ENCODE peak calls at places on chromosomes 5 and 9, in four cellular contexts. B, V, I and P are unnamed samples.
A peak's percentile ranks its signal among the peaks of the same experiment; 100 is the strongest.

GRCh38 chr5:126354012-126354856 is 69.0 kb upstream of the GRAMD2B start:
- DNase-seq in V (peak; percentile 47), B (peak; percentile 51), I (peak; percentile 45), P (no peak)

GRCh38 chr5:61053937-61054336 is 108.3 kb downstream of the SMIM15 start:
- DNase-seq in B (no peak), V (no peak), I (no peak), P (no peak)

GRCh38 chr9:82035332-82035731 is 46.8 kb downstream of the SPATA31D1 start:
- DNase-seq in V (no peak), B (no peak), I (no peak), P (no peak)

GRCh38 chr5:159338143-159338542 is 7.9 kb upstream of the IL12B start:
- DNase-seq in B (peak; percentile 11), V (no peak), I (no peak), P (no peak)

GRCh38 chr9:131292937-131293336 is 3.4 kb downstream of the PLPP7 start:
- DNase-seq in I (no peak), B (no peak), V (no peak), P (no peak)

GRCh38 chr5:132264546-132265335 is 7.2 kb downstream of the PDLIM4 start:
- DNase-seq in V (no peak), I (no peak), B (no peak), P (no peak)

GRCh38 chr9:94746541-94747505 is 20.3 kb downstream of the AOPEP start:
- DNase-seq in V (peak; percentile 95), B (no peak), I (no peak), P (no peak)

GRCh38 chr5:100643473-100643872 is 108.3 kb downstream of the FAM174A start:
- DNase-seq in B (no peak), I (no peak), V (peak; percentile 23), P (no peak)

GRCh38 chr9:16442622-16443021 is 427.8 kb downstream of the BNC2 start:
- DNase-seq in I (peak; percentile 23), V (peak; percentile 56), B (no peak), P (no peak)

GRCh38 chr9:3825724-3826123 is 299.9 kb upstream of the RFX3 start:
- DNase-seq in B (no peak), I (no peak), V (peak; percentile 22), P (no peak)

GRCh38 chr5:86757824-86758223 is 140.1 kb downstream of the COX7C start:
- DNase-seq in V (no peak), B (no peak), I (no peak), P (no peak)

GRCh38 chr9:131685753-131686706 is 53.8 kb downstream of the RAPGEF1 start:
- DNase-seq in V (no peak), B (no peak), I (no peak), P (no peak)

GRCh38 chr5:148915224-148915803 is 88.9 kb downstream of the ADRB2 start:
- DNase-seq in V (peak; percentile 66), I (no peak), B (no peak), P (no peak)

GRCh38 chr5:96702503-96703383 is 40.6 kb downstream of the CAST start:
- DNase-seq in B (peak; percentile 83), V (peak; percentile 89), I (peak; percentile 94), P (peak; percentile 83)

GRCh38 chr5:82784521-82784920 is 292.7 kb downstream of the TMEM167A start:
- DNase-seq in V (no peak), I (no peak), B (no peak), P (no peak)

GRCh38 chr9:95092321-95093072 is 225.0 kb downstream of the FANCC start:
- DNase-seq in V (no peak), I (no peak), B (no peak), P (no peak)

GRCh38 chr5:122999947-123000563 is 36.5 kb downstream of the PPIC start:
- DNase-seq in I (peak; percentile 39), B (peak; percentile 1), V (peak; percentile 77), P (peak; percentile 0)

GRCh38 chr9:134640491-134641172 is 971 bp upstream of the COL5A1 start:
- DNase-seq in B (no peak), I (no peak), V (peak; percentile 98), P (no peak)

GRCh38 chr9:130940693-130941576 is 1.9 kb upstream of the FIBCD1 start:
- DNase-seq in B (peak; percentile 58), V (peak; percentile 87), I (peak; percentile 73), P (peak; percentile 41)

GRCh38 chr5:1163366-1163765 is 38.0 kb upstream of the SLC6A19 start:
- DNase-seq in I (no peak), B (no peak), V (no peak), P (no peak)

GRCh38 chr9:38087934-38088925 is 19.2 kb upstream of the SHB start:
- DNase-seq in V (peak; percentile 56), I (peak; percentile 78), B (peak; percentile 50), P (peak; percentile 55)

GRCh38 chr9:131838581-131839280 is 98.9 kb upstream of the RAPGEF1 start:
- DNase-seq in I (no peak), B (no peak), V (no peak), P (no peak)

GRCh38 chr5:164578911-164579310 is 1073.5 kb downstream of the MAT2B start:
- DNase-seq in V (peak; percentile 4), I (no peak), B (no peak), P (no peak)

GRCh38 chr9:2359821-2360220 is 261.8 kb upstream of the VLDLR start:
- DNase-seq in I (no peak), B (no peak), V (no peak), P (no peak)

GRCh38 chr9:127519301-127520166 is 68.2 kb downstream of the LRSAM1 start:
- DNase-seq in I (no peak), V (peak; percentile 80), B (no peak), P (no peak)

GRCh38 chr9:33288828-33289483 is 1.4 kb upstream of the NFX1 start:
- DNase-seq in V (no peak), B (no peak), I (no peak), P (no peak)

GRCh38 chr5:177122566-177122965 is 11.0 kb upstream of the NSD1 start:
- DNase-seq in V (no peak), B (no peak), I (no peak), P (no peak)

GRCh38 chr5:139058121-139058520 is 140.0 kb downstream of the SIL1 start:
- DNase-seq in V (no peak), B (no peak), I (no peak), P (no peak)

GRCh38 chr9:119026120-119026519 is 343.1 kb downstream of the BRINP1 start:
- DNase-seq in B (no peak), I (no peak), V (peak; percentile 13), P (no peak)

GRCh38 chr5:173759696-173760095 is 128.5 kb upstream of the CPEB4 start:
- DNase-seq in B (no peak), I (no peak), V (no peak), P (no peak)

GRCh38 chr9:22307013-22307711 is 139.5 kb upstream of the DMRTA1 start:
- DNase-seq in V (peak; percentile 83), B (peak; percentile 2), I (peak; percentile 28), P (no peak)

DNA sequence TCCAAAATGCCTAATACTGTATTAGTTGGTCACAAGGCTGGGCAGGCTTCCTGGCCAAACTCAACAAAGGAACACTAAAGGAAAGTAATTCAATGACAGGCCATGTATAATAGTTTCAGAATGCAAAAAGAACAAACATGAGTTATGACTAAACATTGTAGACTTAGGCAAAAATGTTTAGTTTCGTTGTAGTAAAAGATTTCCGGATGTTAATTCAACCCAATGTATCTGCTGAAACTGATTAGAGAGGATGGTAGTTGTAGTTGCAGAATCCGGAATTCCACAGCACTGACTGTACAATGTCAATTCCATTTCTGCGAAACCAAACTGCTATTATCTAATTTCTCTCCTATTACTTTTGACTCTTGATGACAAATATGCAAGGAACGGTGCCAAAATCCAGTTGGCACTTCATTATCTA is 117.9 kb upstream of the FST start:
- DNase-seq in B (no peak), I (peak; percentile 37), V (no peak), P (no peak)
- H3K27ac ChIP-seq in B (no peak overlapping the region), I (peak overlapping the region; percentile 72), V (no peak overlapping the region), P (no peak overlapping the region)

GRCh38 chr9:104826109-104826775 is 62.3 kb downstream of the NIPSNAP3B start:
- DNase-seq in I (no peak), V (peak; percentile 28), B (no peak), P (no peak)

GRCh38 chr9:104831681-104832080 is 67.8 kb downstream of the NIPSNAP3B start:
- DNase-seq in B (no peak), V (no peak), I (no peak), P (no peak)

GRCh38 chr9:104826911-104827310 is 63.0 kb downstream of the NIPSNAP3B start:
- DNase-seq in I (no peak), B (no peak), V (no peak), P (no peak)
- H3K27ac ChIP-seq in I (no peak overlapping the region), B (no peak overlapping the region), V (no peak overlapping the region), P (no peak overlapping the region)

GRCh38 chr9:123637940-123638634 is 282.1 kb downstream of the CRB2 start:
- DNase-seq in I (no peak), V (peak; percentile 44), B (peak; percentile 73), P (peak; percentile 9)

GRCh38 chr9:123643518-123643917 is 286.4 kb downstream of the DENND1A start:
- DNase-seq in I (no peak), B (no peak), V (no peak), P (no peak)

GRCh38 chr9:123642291-123643278 is 286.6 kb downstream of the CRB2 start:
- DNase-seq in V (no peak), B (no peak), I (no peak), P (no peak)

GRCh38 chr9:123639743-123640142 is 283.7 kb downstream of the CRB2 start:
- DNase-seq in B (no peak), I (no peak), V (no peak), P (no peak)

DNA sequence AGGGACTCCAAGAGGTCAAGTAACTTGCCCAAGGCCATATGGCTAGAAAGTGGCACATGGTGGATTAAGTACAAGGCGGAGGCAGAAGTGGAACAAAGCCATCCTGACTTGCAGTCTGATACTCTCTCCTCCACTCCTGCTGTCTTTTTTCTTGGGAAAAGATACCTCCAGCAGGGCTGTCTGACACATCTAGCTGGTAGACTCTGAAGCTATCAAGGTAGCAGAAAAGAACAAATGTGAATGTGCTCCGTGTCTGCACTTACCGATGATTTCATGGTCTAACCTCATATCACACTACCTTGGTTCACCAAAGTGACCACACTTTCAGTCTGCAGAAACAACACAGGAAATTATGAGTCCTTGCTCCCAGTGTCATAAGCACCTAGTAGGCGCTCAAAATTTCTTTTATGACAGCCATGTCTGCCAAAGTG is 284.8 kb downstream of the CRB2 start:
- DNase-seq in I (no peak), B (peak; percentile 4), V (peak; percentile 78), P (no peak)
- H3K27ac ChIP-seq in I (no peak overlapping the region), B (no peak overlapping the region), V (peak overlapping the region; percentile 50), P (no peak overlapping the region)

GRCh38 chr5:38867071-38867790 is 21.4 kb downstream of the OSMR start:
- DNase-seq in V (no peak), I (no peak), B (no peak), P (no peak)

GRCh38 chr5:38872826-38873225 is 27.0 kb downstream of the OSMR start:
- DNase-seq in V (no peak), B (no peak), I (no peak), P (no peak)

GRCh38 chr5:38871790-38872551 is 26.2 kb downstream of the OSMR start:
- DNase-seq in I (peak; percentile 88), V (peak; percentile 61), B (no peak), P (no peak)

GRCh38 chr5:38871211-38871610 is 25.4 kb downstream of the OSMR start:
- DNase-seq in B (no peak), I (no peak), V (peak; percentile 45), P (no peak)

DNA sequence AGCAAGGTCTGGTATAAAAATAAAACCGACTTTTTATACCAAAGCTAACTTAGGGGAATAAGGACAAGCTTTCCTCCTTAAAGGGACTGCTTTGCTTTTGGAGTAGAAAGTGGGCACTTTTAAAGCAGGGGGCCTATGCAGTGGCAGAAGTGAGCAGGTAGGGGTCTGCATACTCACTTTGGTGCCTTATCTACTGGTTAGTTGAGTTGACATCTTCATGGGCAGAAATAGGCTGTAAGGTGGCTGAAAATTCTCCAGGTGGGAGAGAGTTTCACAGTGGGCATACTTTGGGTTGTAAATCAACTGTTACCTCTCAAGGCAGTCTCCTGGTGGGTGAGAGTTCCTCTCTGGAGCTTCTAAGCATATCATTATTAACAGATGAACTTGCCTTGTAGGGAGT is 24.8 kb downstream of the OSMR start:
- DNase-seq in I (no peak), B (no peak), V (peak; percentile 73), P (no peak)
- H3K27ac ChIP-seq in I (peak overlapping the region; percentile 86), B (no peak overlapping the region), V (no peak overlapping the region), P (no peak overlapping the region)